ENCODE peak calls at places on chromosomes 12 and 14, in four cellular contexts. Q, S, V and D are unnamed samples.

GRCh38 chr12:15774819-15775218 is 14.4 kb downstream of the EPS8 start:
- DNase-seq in Q (no peak), S (no peak), V (no peak), D (no peak)

GRCh38 chr12:43336962-43337555 is 214.9 kb downstream of the ADAMTS20 start:
- DNase-seq in Q (no peak), S (no peak), V (no peak), D (peak)

GRCh38 chr14:50354527-50354926 is 42.2 kb downstream of the CDKL1 start:
- DNase-seq in Q (no peak), S (no peak), V (no peak), D (no peak)

GRCh38 chr12:76533331-76533730 is 26.2 kb downstream of the OSBPL8 start:
- DNase-seq in Q (no peak), S (no peak), V (no peak), D (no peak)

GRCh38 chr14:67497716-67498115 is 9.2 kb upstream of the TMEM229B start:
- DNase-seq in Q (no peak), S (no peak), V (no peak), D (no peak)

GRCh38 chr12:15633201-15633600 is 156.0 kb downstream of the EPS8 start:
- DNase-seq in Q (no peak), S (no peak), V (no peak), D (no peak)

GRCh38 chr14:94104731-94105130 is 5.8 kb upstream of the IFI27 start:
- DNase-seq in Q (no peak), S (no peak), V (no peak), D (no peak)

GRCh38 chr12:563250-563781 is 99.9 kb downstream of the NINJ2 start:
- DNase-seq in Q (no peak), S (peak), V (no peak), D (peak)

GRCh38 chr14:102732924-102733323 is 44.3 kb upstream of the TRAF3 start:
- DNase-seq in Q (no peak), S (no peak), V (no peak), D (no peak)

GRCh38 chr12:14777271-14777670 is 26.0 kb downstream of the WBP11 start:
- DNase-seq in Q (peak), S (no peak), V (no peak), D (no peak)

GRCh38 chr14:59215353-59215752 is 26.9 kb downstream of the DAAM1 start:
- DNase-seq in Q (peak), S (no peak), V (no peak), D (no peak)

GRCh38 chr12:54689984-54690383 is 41.8 kb upstream of the DCD start:
- DNase-seq in Q (no peak), S (no peak), V (no peak), D (no peak)

GRCh38 chr14:92651793-92652382 is 96.5 kb downstream of the LGMN start:
- DNase-seq in Q (peak), S (no peak), V (peak), D (no peak)

GRCh38 chr12:84056-84455 is 17.5 kb downstream of the IQSEC3 start:
- DNase-seq in Q (no peak), S (no peak), V (no peak), D (no peak)

GRCh38 chr12:106924458-106924857 is 31.2 kb upstream of the TMEM263 start:
- DNase-seq in Q (no peak), S (no peak), V (no peak), D (no peak)

GRCh38 chr14:72262771-72263170 is 330.5 kb downstream of the RGS6 start:
- DNase-seq in Q (no peak), S (no peak), V (no peak), D (no peak)

GRCh38 chr12:57737467-57738141 is 938 bp downstream of the AGAP2 start:
- DNase-seq in Q (no peak), S (no peak), V (no peak), D (no peak)

GRCh38 chr12:122081697-122082221 is 3.2 kb downstream of the MLXIP start:
- DNase-seq in Q (peak), S (no peak), V (peak), D (peak)

GRCh38 chr12:53713516-53713915 is 13.7 kb downstream of the CALCOCO1 start:
- DNase-seq in Q (no peak), S (no peak), V (no peak), D (no peak)

GRCh38 chr14:105855893-105856675 is 329.7 kb downstream of the TMEM121 start:
- DNase-seq in Q (peak), S (no peak), V (no peak), D (peak)

GRCh38 chr12:25557830-25558436 is 4.8 kb upstream of the LMNTD1 start:
- DNase-seq in Q (peak), S (peak), V (peak), D (peak)

GRCh38 chr12:24850486-24850885 is 98.4 kb downstream of the BCAT1 start:
- DNase-seq in Q (no peak), S (no peak), V (no peak), D (no peak)

GRCh38 chr12:19707948-19708409 is 268.7 kb downstream of the AEBP2 start:
- DNase-seq in Q (no peak), S (no peak), V (no peak), D (no peak)

GRCh38 chr12:26192142-26192541 is 3.2 kb upstream of the SSPN start:
- DNase-seq in Q (no peak), S (no peak), V (no peak), D (no peak)

GRCh38 chr12:38711055-38711454 is 194.3 kb downstream of the CPNE8 start:
- DNase-seq in Q (no peak), S (no peak), V (peak), D (no peak)

GRCh38 chr14:106842687-106843086 is 1316.3 kb downstream of the TMEM121 start:
- DNase-seq in Q (no peak), S (no peak), V (no peak), D (peak)

GRCh38 chr14:62269204-62269603 is 507.0 kb downstream of the SNAPC1 start:
- DNase-seq in Q (no peak), S (peak), V (no peak), D (no peak)